ENCODE peak calls at places on chromosome 5, in seven cellular contexts. One of them, this sample, is unnamed.

GRCh38 chr5:36040651-36041536 is 25.8 kb downstream of the UGT3A2 start:
- DNase-seq in right cardiac atrium: no peak
- DNase-seq in HCT116: no peak
- DNase-seq in lower lobe of right lung: no peak
- DNase-seq in left ventricle myocardium inferior: no peak
- DNase-seq in fibroblast of lung: no peak
- DNase-seq in CD4-positive, CD25-positive, alpha-beta regulatory T cell: no peak
- DNase-seq in this sample: no peak

GRCh38 chr5:115796656-115797055 is 19.8 kb downstream of the CDO1 start:
- DNase-seq in right cardiac atrium: no peak
- DNase-seq in HCT116: no peak
- DNase-seq in lower lobe of right lung: no peak
- DNase-seq in left ventricle myocardium inferior: no peak
- DNase-seq in fibroblast of lung: no peak
- DNase-seq in CD4-positive, CD25-positive, alpha-beta regulatory T cell: no peak
- DNase-seq in this sample: no peak

GRCh38 chr5:109852371-109853160 is 162.8 kb downstream of the MAN2A1 start:
- DNase-seq in right cardiac atrium: no peak
- DNase-seq in HCT116: no peak
- DNase-seq in lower lobe of right lung: no peak
- DNase-seq in left ventricle myocardium inferior: no peak
- DNase-seq in fibroblast of lung: no peak
- DNase-seq in CD4-positive, CD25-positive, alpha-beta regulatory T cell: no peak
- DNase-seq in this sample: no peak

GRCh38 chr5:75358117-75358516 is 21.1 kb downstream of the HMGCR start:
- DNase-seq in right cardiac atrium: no peak
- DNase-seq in HCT116: no peak
- DNase-seq in lower lobe of right lung: no peak
- DNase-seq in left ventricle myocardium inferior: no peak
- DNase-seq in fibroblast of lung: no peak
- DNase-seq in CD4-positive, CD25-positive, alpha-beta regulatory T cell: no peak
- DNase-seq in this sample: no peak

GRCh38 chr5:177220576-177220975 is 82.9 kb downstream of the RAB24 start:
- DNase-seq in right cardiac atrium: no peak
- DNase-seq in HCT116: no peak
- DNase-seq in lower lobe of right lung: no peak
- DNase-seq in left ventricle myocardium inferior: no peak
- DNase-seq in fibroblast of lung: no peak
- DNase-seq in CD4-positive, CD25-positive, alpha-beta regulatory T cell: no peak
- DNase-seq in this sample: no peak

GRCh38 chr5:1235379-1235778 is 10.2 kb downstream of the SLC6A18 start:
- DNase-seq in right cardiac atrium: no peak
- DNase-seq in HCT116: no peak
- DNase-seq in lower lobe of right lung: no peak
- DNase-seq in left ventricle myocardium inferior: no peak
- DNase-seq in fibroblast of lung: no peak
- DNase-seq in CD4-positive, CD25-positive, alpha-beta regulatory T cell: no peak
- DNase-seq in this sample: no peak

GRCh38 chr5:18805376-18805775 is 1171.1 kb downstream of the TAF11L14 start:
- DNase-seq in right cardiac atrium: no peak
- DNase-seq in HCT116: no peak
- DNase-seq in lower lobe of right lung: no peak
- DNase-seq in left ventricle myocardium inferior: no peak
- DNase-seq in fibroblast of lung: no peak
- DNase-seq in CD4-positive, CD25-positive, alpha-beta regulatory T cell: no peak
- DNase-seq in this sample: no peak

GRCh38 chr5:14816999-14817761 is 54.4 kb downstream of the ANKH start:
- DNase-seq in right cardiac atrium: peak; percentile 69
- DNase-seq in HCT116: no peak
- DNase-seq in lower lobe of right lung: no peak
- DNase-seq in left ventricle myocardium inferior: peak; percentile 29
- DNase-seq in fibroblast of lung: peak; percentile 95
- DNase-seq in CD4-positive, CD25-positive, alpha-beta regulatory T cell: no peak
- DNase-seq in this sample: peak; percentile 89

GRCh38 chr5:75818661-75819060 is 101.4 kb upstream of the POC5 start:
- DNase-seq in right cardiac atrium: no peak
- DNase-seq in HCT116: no peak
- DNase-seq in lower lobe of right lung: no peak
- DNase-seq in left ventricle myocardium inferior: no peak
- DNase-seq in fibroblast of lung: no peak
- DNase-seq in CD4-positive, CD25-positive, alpha-beta regulatory T cell: no peak
- DNase-seq in this sample: no peak

GRCh38 chr5:61697811-61698587 is 365.9 kb downstream of the ZSWIM6 start:
- DNase-seq in right cardiac atrium: no peak
- DNase-seq in HCT116: no peak
- DNase-seq in lower lobe of right lung: no peak
- DNase-seq in left ventricle myocardium inferior: no peak
- DNase-seq in fibroblast of lung: no peak
- DNase-seq in CD4-positive, CD25-positive, alpha-beta regulatory T cell: no peak
- DNase-seq in this sample: no peak

GRCh38 chr5:33536802-33537201 is 96.0 kb downstream of the TARS1 start:
- DNase-seq in right cardiac atrium: no peak
- DNase-seq in HCT116: no peak
- DNase-seq in lower lobe of right lung: no peak
- DNase-seq in left ventricle myocardium inferior: no peak
- DNase-seq in fibroblast of lung: no peak
- DNase-seq in CD4-positive, CD25-positive, alpha-beta regulatory T cell: no peak
- DNase-seq in this sample: no peak
- H3K27ac ChIP-seq in right cardiac atrium: no peak overlapping the region
- H3K27ac ChIP-seq in HCT116: no peak overlapping the region
- H3K27ac ChIP-seq in lower lobe of right lung: no peak overlapping the region
- H3K27ac ChIP-seq in left ventricle myocardium inferior: no peak overlapping the region
- H3K27ac ChIP-seq in fibroblast of lung: no peak overlapping the region
- H3K27ac ChIP-seq in CD4-positive, CD25-positive, alpha-beta regulatory T cell: no peak overlapping the region
- H3K27ac ChIP-seq in this sample: no peak overlapping the region

DNA sequence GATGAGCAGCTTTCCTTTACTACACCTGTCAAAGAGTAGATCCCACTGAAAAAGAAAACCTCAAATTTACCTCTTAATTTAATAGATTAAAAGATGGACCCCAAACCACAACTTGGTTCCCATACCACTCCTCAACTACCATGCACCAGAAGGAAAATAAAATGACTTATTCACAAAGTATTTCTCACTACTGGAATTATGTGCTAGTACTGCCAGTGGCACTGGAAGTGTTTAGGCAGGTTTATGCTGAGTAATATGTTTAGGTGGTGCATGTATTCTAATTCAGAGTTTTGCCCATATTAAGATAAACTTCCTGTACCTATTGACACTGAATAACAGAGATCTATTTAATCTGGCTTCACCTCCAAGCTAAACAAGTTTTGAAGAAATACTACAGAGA is 6.6 kb downstream of the PLK2 start:
- DNase-seq in right cardiac atrium: no peak
- DNase-seq in HCT116: no peak
- DNase-seq in lower lobe of right lung: no peak
- DNase-seq in left ventricle myocardium inferior: no peak
- DNase-seq in fibroblast of lung: no peak
- DNase-seq in CD4-positive, CD25-positive, alpha-beta regulatory T cell: no peak
- DNase-seq in this sample: no peak
- H3K4me3 ChIP-seq in right cardiac atrium: no peak overlapping the region
- H3K4me3 ChIP-seq in HCT116: no peak overlapping the region
- H3K4me3 ChIP-seq in lower lobe of right lung: peak overlapping the region; percentile 4
- H3K4me3 ChIP-seq in left ventricle myocardium inferior: peak overlapping the region; percentile 90
- H3K4me3 ChIP-seq in fibroblast of lung: no peak overlapping the region
- H3K4me3 ChIP-seq in CD4-positive, CD25-positive, alpha-beta regulatory T cell: no peak overlapping the region
- H3K4me3 ChIP-seq in this sample: no peak overlapping the region

DNA sequence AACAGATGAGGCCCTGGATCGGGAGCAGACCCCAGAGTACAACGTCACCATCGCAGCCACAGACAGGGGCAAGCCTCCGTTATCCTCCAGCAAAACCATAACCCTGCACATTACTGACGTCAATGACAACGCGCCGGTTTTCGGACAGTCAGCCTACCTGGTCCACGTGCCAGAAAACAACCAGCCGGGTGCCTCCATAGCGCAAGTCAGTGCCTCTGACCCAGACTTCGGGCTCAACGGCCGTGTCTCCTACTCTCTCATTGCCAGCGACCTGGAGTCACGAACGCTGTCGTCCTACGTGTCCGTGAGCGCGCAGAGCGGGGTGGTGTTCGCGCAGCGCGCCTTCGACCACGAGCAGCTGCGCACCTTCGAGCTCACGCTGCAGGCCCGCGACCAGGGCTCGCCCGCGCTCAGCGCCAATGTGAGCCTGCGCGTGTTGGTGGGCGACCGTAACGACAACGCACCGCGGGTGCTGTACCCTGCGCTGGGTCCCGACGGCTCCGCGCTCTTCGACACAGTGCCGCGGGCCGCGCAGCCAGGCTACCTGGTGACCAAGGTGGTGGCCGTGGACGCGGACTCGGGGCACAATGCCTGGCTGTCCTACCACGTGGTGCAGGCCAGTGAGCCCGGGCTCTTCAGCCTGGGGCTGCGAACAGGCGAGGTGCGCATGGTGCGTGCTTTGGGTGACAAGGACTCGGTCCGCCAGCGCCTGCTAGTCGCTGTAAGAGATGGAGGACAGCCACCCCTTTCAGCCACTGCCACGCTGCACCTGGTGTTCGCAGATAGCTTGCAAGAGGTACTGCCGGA is 1.6 kb upstream of the PCDHGA11 start:
- DNase-seq in right cardiac atrium: no peak
- DNase-seq in HCT116: no peak
- DNase-seq in lower lobe of right lung: no peak
- DNase-seq in left ventricle myocardium inferior: no peak
- DNase-seq in fibroblast of lung: no peak
- DNase-seq in CD4-positive, CD25-positive, alpha-beta regulatory T cell: no peak
- DNase-seq in this sample: no peak
- H3K27ac ChIP-seq in right cardiac atrium: no peak overlapping the region
- H3K27ac ChIP-seq in HCT116: no peak overlapping the region
- H3K27ac ChIP-seq in lower lobe of right lung: no peak overlapping the region
- H3K27ac ChIP-seq in left ventricle myocardium inferior: no peak overlapping the region
- H3K27ac ChIP-seq in fibroblast of lung: no peak overlapping the region
- H3K27ac ChIP-seq in CD4-positive, CD25-positive, alpha-beta regulatory T cell: no peak overlapping the region
- H3K27ac ChIP-seq in this sample: no peak overlapping the region

GRCh38 chr5:16863380-16864007 is 72.6 kb downstream of the MYO10 start:
- DNase-seq in right cardiac atrium: no peak
- DNase-seq in HCT116: no peak
- DNase-seq in lower lobe of right lung: peak; percentile 53
- DNase-seq in left ventricle myocardium inferior: no peak
- DNase-seq in fibroblast of lung: no peak
- DNase-seq in CD4-positive, CD25-positive, alpha-beta regulatory T cell: no peak
- DNase-seq in this sample: no peak

GRCh38 chr5:16867585-16867953 is 68.5 kb downstream of the MYO10 start:
- DNase-seq in right cardiac atrium: no peak
- DNase-seq in HCT116: no peak
- DNase-seq in lower lobe of right lung: no peak
- DNase-seq in left ventricle myocardium inferior: no peak
- DNase-seq in fibroblast of lung: no peak
- DNase-seq in CD4-positive, CD25-positive, alpha-beta regulatory T cell: no peak
- DNase-seq in this sample: no peak

GRCh38 chr5:16866795-16867584 is 69.1 kb downstream of the MYO10 start:
- DNase-seq in right cardiac atrium: no peak
- DNase-seq in HCT116: no peak
- DNase-seq in lower lobe of right lung: peak; percentile 61
- DNase-seq in left ventricle myocardium inferior: no peak
- DNase-seq in fibroblast of lung: peak; percentile 62
- DNase-seq in CD4-positive, CD25-positive, alpha-beta regulatory T cell: no peak
- DNase-seq in this sample: no peak

GRCh38 chr5:16864566-16864965 is 71.5 kb downstream of the MYO10 start:
- DNase-seq in right cardiac atrium: no peak
- DNase-seq in HCT116: no peak
- DNase-seq in lower lobe of right lung: no peak
- DNase-seq in left ventricle myocardium inferior: no peak
- DNase-seq in fibroblast of lung: peak; percentile 37
- DNase-seq in CD4-positive, CD25-positive, alpha-beta regulatory T cell: no peak
- DNase-seq in this sample: no peak

GRCh38 chr5:16866220-16866619 is 69.9 kb downstream of the MYO10 start:
- DNase-seq in right cardiac atrium: no peak
- DNase-seq in HCT116: no peak
- DNase-seq in lower lobe of right lung: no peak
- DNase-seq in left ventricle myocardium inferior: no peak
- DNase-seq in fibroblast of lung: no peak
- DNase-seq in CD4-positive, CD25-positive, alpha-beta regulatory T cell: no peak
- DNase-seq in this sample: no peak
- H3K4me3 ChIP-seq in right cardiac atrium: no peak overlapping the region
- H3K4me3 ChIP-seq in HCT116: no peak overlapping the region
- H3K4me3 ChIP-seq in lower lobe of right lung: no peak overlapping the region
- H3K4me3 ChIP-seq in left ventricle myocardium inferior: no peak overlapping the region
- H3K4me3 ChIP-seq in fibroblast of lung: no peak overlapping the region
- H3K4me3 ChIP-seq in CD4-positive, CD25-positive, alpha-beta regulatory T cell: no peak overlapping the region
- H3K4me3 ChIP-seq in this sample: no peak overlapping the region

GRCh38 chr5:32100903-32101302 is 73.2 kb downstream of the GOLPH3 start:
- DNase-seq in right cardiac atrium: no peak
- DNase-seq in HCT116: no peak
- DNase-seq in lower lobe of right lung: no peak
- DNase-seq in left ventricle myocardium inferior: no peak
- DNase-seq in fibroblast of lung: no peak
- DNase-seq in CD4-positive, CD25-positive, alpha-beta regulatory T cell: no peak
- DNase-seq in this sample: no peak

GRCh38 chr5:32098806-32099435 is 75.2 kb downstream of the GOLPH3 start:
- DNase-seq in right cardiac atrium: no peak
- DNase-seq in HCT116: no peak
- DNase-seq in lower lobe of right lung: no peak
- DNase-seq in left ventricle myocardium inferior: no peak
- DNase-seq in fibroblast of lung: no peak
- DNase-seq in CD4-positive, CD25-positive, alpha-beta regulatory T cell: no peak
- DNase-seq in this sample: no peak

GRCh38 chr5:32098291-32098690 is 75.8 kb downstream of the GOLPH3 start:
- DNase-seq in right cardiac atrium: peak; percentile 77
- DNase-seq in HCT116: no peak
- DNase-seq in lower lobe of right lung: no peak
- DNase-seq in left ventricle myocardium inferior: no peak
- DNase-seq in fibroblast of lung: no peak
- DNase-seq in CD4-positive, CD25-positive, alpha-beta regulatory T cell: no peak
- DNase-seq in this sample: no peak

GRCh38 chr5:32099486-32100035 is 74.6 kb downstream of the GOLPH3 start:
- DNase-seq in right cardiac atrium: no peak
- DNase-seq in HCT116: no peak
- DNase-seq in lower lobe of right lung: no peak
- DNase-seq in left ventricle myocardium inferior: no peak
- DNase-seq in fibroblast of lung: no peak
- DNase-seq in CD4-positive, CD25-positive, alpha-beta regulatory T cell: no peak
- DNase-seq in this sample: no peak

DNA sequence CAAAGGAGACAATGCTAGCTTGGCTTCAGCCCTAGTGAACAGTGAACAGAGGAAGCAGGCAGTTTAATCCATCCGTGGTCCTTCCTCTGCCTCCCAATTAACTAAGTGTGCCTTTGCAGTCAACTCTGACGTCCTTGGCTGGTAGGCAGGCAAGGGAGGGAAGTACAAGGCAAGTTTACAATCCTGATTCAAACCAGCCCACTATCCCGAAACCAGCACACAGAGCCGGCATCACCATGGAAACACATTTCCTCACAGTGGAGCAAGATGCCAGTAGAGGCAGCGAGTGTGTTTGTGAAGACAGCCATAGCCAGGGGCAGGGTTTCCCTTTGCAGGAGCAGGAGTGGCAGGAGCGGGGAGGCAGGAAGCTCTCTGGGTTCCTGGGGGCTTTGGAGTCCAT is 73.9 kb downstream of the GOLPH3 start:
- DNase-seq in right cardiac atrium: no peak
- DNase-seq in HCT116: no peak
- DNase-seq in lower lobe of right lung: no peak
- DNase-seq in left ventricle myocardium inferior: no peak
- DNase-seq in fibroblast of lung: no peak
- DNase-seq in CD4-positive, CD25-positive, alpha-beta regulatory T cell: no peak
- DNase-seq in this sample: no peak
- H3K27ac ChIP-seq in right cardiac atrium: peak overlapping the region; percentile 78
- H3K27ac ChIP-seq in HCT116: no peak overlapping the region
- H3K27ac ChIP-seq in lower lobe of right lung: peak overlapping the region; percentile 39
- H3K27ac ChIP-seq in left ventricle myocardium inferior: peak overlapping the region; percentile 75
- H3K27ac ChIP-seq in fibroblast of lung: no peak overlapping the region
- H3K27ac ChIP-seq in CD4-positive, CD25-positive, alpha-beta regulatory T cell: no peak overlapping the region
- H3K27ac ChIP-seq in this sample: no peak overlapping the region

This sample was measured in right atrium auricular region.